ENCODE peak calls at places on chromosomes 1 and 21, in seven cellular contexts. N, Y, U, O, K, B and W are unnamed samples.

GRCh38 chr21:29938968-29939858 is 583 bp downstream of the GRIK1 start:
- DNase-seq in N (no peak), Y (no peak), U (no peak), B (no peak), K (peak), O (no peak), W (peak)

GRCh38 chr1:222653178-222653827 is 35.4 kb downstream of the MIA3 start:
- DNase-seq in K (no peak), N (no peak), U (no peak), B (no peak), Y (no peak), O (no peak), W (no peak)

GRCh38 chr1:154747841-154748766 is 122.0 kb downstream of the KCNN3 start:
- DNase-seq in O (no peak), U (peak), Y (peak), K (peak), B (no peak), N (no peak), W (no peak)

GRCh38 chr1:93681095-93681548 is 515 bp downstream of the BCAR3 start:
- DNase-seq in O (peak), U (no peak), N (peak), Y (no peak), K (no peak), B (no peak), W (no peak)

GRCh38 chr1:34761776-34762307 is 2.3 kb downstream of the GJB4 start:
- DNase-seq in O (no peak), K (no peak), U (no peak), B (no peak), Y (no peak), N (no peak), W (no peak)

GRCh38 chr1:1670866-1671265 is 12.1 kb upstream of the CDK11B start:
- DNase-seq in Y (no peak), B (no peak), U (no peak), K (no peak), O (no peak), N (peak), W (no peak)

GRCh38 chr1:84541679-84542078 is 32.6 kb downstream of the CTBS start:
- DNase-seq in U (peak), K (no peak), O (no peak), Y (peak), N (no peak), B (no peak), W (no peak)

GRCh38 chr1:45954401-45954847 is 151.0 kb downstream of the MAST2 start:
- DNase-seq in K (peak), U (peak), N (no peak), Y (no peak), B (peak), O (peak), W (peak)

GRCh38 chr1:162302660-162303344 is 73.9 kb downstream of the SPATA46 start:
- DNase-seq in U (peak), K (no peak), Y (no peak), O (peak), N (no peak), B (no peak), W (peak)

GRCh38 chr1:28594661-28595411 is 2.8 kb downstream of the RAB42 start:
- DNase-seq in U (peak), Y (no peak), K (no peak), N (no peak), B (no peak), O (peak), W (peak)

GRCh38 chr1:24294228-24294672 is 24.9 kb upstream of the GRHL3 start:
- DNase-seq in Y (no peak), N (no peak), K (peak), U (peak), B (peak), O (peak), W (peak)

GRCh38 chr21:41418956-41419680 is 6.9 kb upstream of the MX1 start:
- DNase-seq in U (no peak), B (no peak), O (no peak), K (no peak), Y (no peak), N (no peak), W (no peak)

GRCh38 chr1:41894101-41894620 is 24.6 kb downstream of the HIVEP3 start:
- DNase-seq in N (no peak), K (no peak), O (no peak), Y (no peak), B (no peak), U (no peak), W (no peak)

GRCh38 chr1:31718519-31718918 is 14.7 kb upstream of the COL16A1 start:
- DNase-seq in Y (no peak), K (no peak), N (no peak), O (no peak), U (no peak), B (no peak), W (no peak)

GRCh38 chr21:26732442-26733221 is 112.6 kb downstream of the ADAMTS1 start:
- DNase-seq in O (peak), N (peak), U (peak), K (peak), Y (peak), B (no peak), W (peak)

GRCh38 chr1:170664828-170665617 is 1.1 kb downstream of the PRRX1 start:
- DNase-seq in K (peak), N (peak), O (no peak), Y (no peak), U (peak), B (no peak), W (peak)

GRCh38 chr1:107483949-107484348 is 343.1 kb downstream of the NTNG1 start:
- DNase-seq in K (no peak), Y (no peak), U (no peak), O (no peak), N (no peak), B (no peak), W (no peak)